ENCODE peak calls at places on chromosomes 13 and 19, in eight cellular contexts. Y is hepatic stellate cell; K is stimulated activated CD4-positive, alpha-beta T cell treated with anti-CD3 and anti-CD28 coated beads, Interleukin-1b, Interleukin-23, amount 100 ng/mL, for 1 hour; W is HS-27A; R is heart right ventricle; C is DMS53; U is fibroblast of the aortic adventitia; G is amniotic stem cell. N is an unnamed sample.

GRCh38 chr13:98217597-98217996 is 40.5 kb upstream of the RNF113B start:
- DNase-seq in U (no peak), G (no peak), C (peak; percentile 25), R (no peak), K (no peak), W (no peak), Y (no peak), N (no peak)

GRCh38 chr13:79468819-79469218 is 12.1 kb upstream of the NDFIP2 start:
- DNase-seq in C (no peak), U (no peak), Y (no peak), K (no peak), W (no peak), G (no peak), R (no peak), N (no peak)

GRCh38 chr13:46124531-46124966 is 19.7 kb upstream of the CPB2 start:
- DNase-seq in W (no peak), Y (no peak), R (no peak), G (no peak), C (no peak), K (no peak), U (no peak), N (no peak)

GRCh38 chr19:33902802-33903488 is 106.3 kb downstream of the KCTD15 start:
- DNase-seq in Y (no peak), R (no peak), C (no peak), W (no peak), K (no peak), U (no peak), G (no peak), N (no peak)

GRCh38 chr13:33519561-33520479 is 234.3 kb upstream of the STARD13 start:
- DNase-seq in Y (peak; percentile 40), R (no peak), K (no peak), U (peak; percentile 89), C (no peak), G (peak; percentile 74), W (no peak), N (no peak)

GRCh38 chr13:109986851-109987250 is 200.5 kb upstream of the IRS2 start:
- DNase-seq in G (no peak), K (no peak), R (no peak), C (no peak), W (no peak), Y (no peak), U (no peak), N (no peak)

GRCh38 chr13:40666905-40667621 is 622 bp upstream of the FOXO1 start:
- DNase-seq in K (no peak), C (peak; percentile 78), G (no peak), R (peak; percentile 56), W (no peak), U (no peak), Y (peak; percentile 28), N (peak; percentile 75)

GRCh38 chr19:10074153-10074552 is 12.0 kb upstream of the SHFL start:
- DNase-seq in K (no peak), G (no peak), W (no peak), U (peak; percentile 29), C (peak; percentile 59), R (no peak), Y (no peak), N (peak; percentile 74)

GRCh38 chr13:48302920-48303330 is 626 bp upstream of the RB1 start:
- DNase-seq in G (no peak), W (peak; percentile 33), K (no peak), R (no peak), C (peak; percentile 56), Y (no peak), U (peak; percentile 62), N (no peak)

GRCh38 chr19:13748169-13748884 is 16.0 kb upstream of the MRI1 start:
- DNase-seq in G (no peak), K (no peak), Y (peak; percentile 52), R (no peak), C (peak; percentile 59), U (peak; percentile 55), W (no peak), N (peak; percentile 60)

GRCh38 chr19:51341976-51342580 is at the start of gene VSIG10L:
- DNase-seq in K (no peak), U (no peak), Y (no peak), W (no peak), G (no peak), R (no peak), C (no peak), N (no peak)

GRCh38 chr19:52734340-52734892 is 428 bp downstream of the ZNF611 start:
- DNase-seq in G (no peak), U (peak; percentile 11), W (no peak), K (no peak), C (peak; percentile 65), R (peak; percentile 26), Y (peak; percentile 34), N (no peak)

GRCh38 chr19:46623915-46624502 is 880 bp downstream of the PTGIR start:
- DNase-seq in C (no peak), U (no peak), R (no peak), K (no peak), Y (no peak), G (no peak), W (no peak), N (no peak)

GRCh38 chr19:10142701-10143375 is 23.1 kb upstream of the EIF3G start:
- DNase-seq in G (no peak), R (no peak), Y (no peak), C (peak; percentile 41), K (no peak), U (no peak), W (no peak), N (no peak)

GRCh38 chr19:55563261-55563690 is 17.4 kb downstream of the ZNF579 start:
- DNase-seq in C (peak; percentile 51), R (peak; percentile 69), G (no peak), W (no peak), U (peak; percentile 47), K (no peak), Y (no peak), N (no peak)

GRCh38 chr13:99432637-99433542 is 68.4 kb upstream of the TM9SF2 start:
- DNase-seq in G (peak; percentile 47), C (no peak), K (peak; percentile 46), U (peak; percentile 40), Y (peak; percentile 80), W (no peak), R (peak; percentile 55), N (peak; percentile 98)

GRCh38 chr19:4373601-4374441 is 26.5 kb downstream of the SH3GL1 start:
- DNase-seq in C (no peak), W (no peak), K (no peak), U (peak; percentile 53), G (no peak), R (peak; percentile 65), Y (peak; percentile 57), N (no peak)

GRCh38 chr19:55554749-55555152 is 9.4 kb upstream of the SBK3 start:
- DNase-seq in Y (no peak), K (no peak), G (no peak), W (no peak), R (no peak), C (no peak), U (no peak), N (no peak)

GRCh38 chr13:109610517-109610916 is 175.9 kb downstream of the IRS2 start:
- DNase-seq in C (peak; percentile 5), W (no peak), Y (peak; percentile 5), R (peak; percentile 37), K (no peak), G (no peak), U (no peak), N (no peak)

GRCh38 chr13:109955598-109955997 is 169.2 kb upstream of the IRS2 start:
- DNase-seq in K (no peak), C (no peak), W (no peak), R (no peak), U (peak; percentile 34), G (no peak), Y (no peak), N (no peak)

GRCh38 chr19:8304841-8305621 is 3.1 kb downstream of the CD320 start:
- DNase-seq in C (no peak), K (no peak), U (no peak), W (no peak), G (no peak), R (peak; percentile 26), Y (no peak), N (no peak)

GRCh38 chr19:55253842-55254624 is 4.8 kb downstream of the PPP6R1 start:
- DNase-seq in Y (no peak), U (no peak), K (no peak), G (no peak), R (no peak), W (no peak), C (peak; percentile 97), N (peak; percentile 77)

GRCh38 chr19:39469567-39469966 is 11.1 kb upstream of the TIMM50 start:
- DNase-seq in K (no peak), W (no peak), C (no peak), R (no peak), U (no peak), G (no peak), Y (no peak), N (no peak)

GRCh38 chr13:98141091-98141490 is 1.8 kb upstream of the FARP1 start:
- DNase-seq in K (no peak), G (no peak), W (no peak), U (no peak), R (no peak), Y (no peak), C (no peak), N (no peak)

GRCh38 chr13:79989251-79989661 is 351.7 kb downstream of the SPRY2 start:
- DNase-seq in Y (no peak), G (no peak), C (no peak), K (no peak), R (no peak), W (no peak), U (peak; percentile 37), N (no peak)